ENCODE peak calls at places on chromosomes 7 and 10, in ten cellular contexts. One of them, this sample, is unnamed.

GRCh38 chr10:35778344-35778743 is 136.2 kb upstream of the FZD8 start:
- DNase-seq in colonic mucosa: no peak
- DNase-seq in OCI-LY7: no peak
- DNase-seq in upper lobe of right lung: no peak
- DNase-seq in mesenchymal stem cell: no peak
- DNase-seq in kidney: no peak
- DNase-seq in heart left ventricle: peak; percentile 31
- DNase-seq in transverse colon: no peak
- DNase-seq in mesendoderm: no peak
- DNase-seq in CD4-positive, alpha-beta memory T cell: no peak
- DNase-seq in this sample: peak; percentile 60

GRCh38 chr7:65509368-65510186 is 135.9 kb downstream of the ZNF92 start:
- DNase-seq in colonic mucosa: no peak
- DNase-seq in OCI-LY7: peak; percentile 78
- DNase-seq in upper lobe of right lung: peak; percentile 62
- DNase-seq in mesenchymal stem cell: no peak
- DNase-seq in kidney: peak; percentile 22
- DNase-seq in heart left ventricle: no peak
- DNase-seq in transverse colon: no peak
- DNase-seq in mesendoderm: peak; percentile 16
- DNase-seq in CD4-positive, alpha-beta memory T cell: no peak
- DNase-seq in this sample: peak; percentile 42

GRCh38 chr10:93821051-93821772 is 63.5 kb downstream of the LGI1 start:
- DNase-seq in colonic mucosa: no peak
- DNase-seq in OCI-LY7: peak; percentile 17
- DNase-seq in upper lobe of right lung: no peak
- DNase-seq in mesenchymal stem cell: peak; percentile 79
- DNase-seq in kidney: no peak
- DNase-seq in heart left ventricle: no peak
- DNase-seq in transverse colon: no peak
- DNase-seq in mesendoderm: peak; percentile 62
- DNase-seq in CD4-positive, alpha-beta memory T cell: no peak
- DNase-seq in this sample: no peak

GRCh38 chr7:54637712-54638396 is 95.7 kb downstream of the VSTM2A start:
- DNase-seq in colonic mucosa: no peak
- DNase-seq in OCI-LY7: no peak
- DNase-seq in upper lobe of right lung: no peak
- DNase-seq in mesenchymal stem cell: no peak
- DNase-seq in kidney: no peak
- DNase-seq in heart left ventricle: no peak
- DNase-seq in transverse colon: no peak
- DNase-seq in mesendoderm: no peak
- DNase-seq in CD4-positive, alpha-beta memory T cell: no peak
- DNase-seq in this sample: no peak

GRCh38 chr7:42237162-42237821 is at the start of gene GLI3:
- DNase-seq in colonic mucosa: peak; percentile 76
- DNase-seq in OCI-LY7: no peak
- DNase-seq in upper lobe of right lung: peak; percentile 88
- DNase-seq in mesenchymal stem cell: peak; percentile 96
- DNase-seq in kidney: peak; percentile 96
- DNase-seq in heart left ventricle: peak; percentile 88
- DNase-seq in transverse colon: peak; percentile 70
- DNase-seq in mesendoderm: peak; percentile 96
- DNase-seq in CD4-positive, alpha-beta memory T cell: no peak
- DNase-seq in this sample: peak; percentile 92

GRCh38 chr7:29626730-29627129 is 63.1 kb downstream of the PRR15 start:
- DNase-seq in colonic mucosa: no peak
- DNase-seq in OCI-LY7: no peak
- DNase-seq in upper lobe of right lung: no peak
- DNase-seq in mesenchymal stem cell: no peak
- DNase-seq in kidney: no peak
- DNase-seq in heart left ventricle: no peak
- DNase-seq in transverse colon: no peak
- DNase-seq in mesendoderm: no peak
- DNase-seq in CD4-positive, alpha-beta memory T cell: no peak
- DNase-seq in this sample: no peak

GRCh38 chr10:71068811-71069411 is 143.5 kb upstream of the UNC5B start:
- DNase-seq in colonic mucosa: no peak
- DNase-seq in OCI-LY7: no peak
- DNase-seq in upper lobe of right lung: no peak
- DNase-seq in mesenchymal stem cell: peak; percentile 5
- DNase-seq in kidney: no peak
- DNase-seq in heart left ventricle: peak; percentile 67
- DNase-seq in transverse colon: no peak
- DNase-seq in mesendoderm: peak; percentile 13
- DNase-seq in CD4-positive, alpha-beta memory T cell: no peak
- DNase-seq in this sample: peak; percentile 83

GRCh38 chr10:35355971-35356724 is 19.8 kb downstream of the CCNY start:
- DNase-seq in colonic mucosa: no peak
- DNase-seq in OCI-LY7: no peak
- DNase-seq in upper lobe of right lung: no peak
- DNase-seq in mesenchymal stem cell: no peak
- DNase-seq in kidney: no peak
- DNase-seq in heart left ventricle: no peak
- DNase-seq in transverse colon: no peak
- DNase-seq in mesendoderm: no peak
- DNase-seq in CD4-positive, alpha-beta memory T cell: no peak
- DNase-seq in this sample: no peak

DNA sequence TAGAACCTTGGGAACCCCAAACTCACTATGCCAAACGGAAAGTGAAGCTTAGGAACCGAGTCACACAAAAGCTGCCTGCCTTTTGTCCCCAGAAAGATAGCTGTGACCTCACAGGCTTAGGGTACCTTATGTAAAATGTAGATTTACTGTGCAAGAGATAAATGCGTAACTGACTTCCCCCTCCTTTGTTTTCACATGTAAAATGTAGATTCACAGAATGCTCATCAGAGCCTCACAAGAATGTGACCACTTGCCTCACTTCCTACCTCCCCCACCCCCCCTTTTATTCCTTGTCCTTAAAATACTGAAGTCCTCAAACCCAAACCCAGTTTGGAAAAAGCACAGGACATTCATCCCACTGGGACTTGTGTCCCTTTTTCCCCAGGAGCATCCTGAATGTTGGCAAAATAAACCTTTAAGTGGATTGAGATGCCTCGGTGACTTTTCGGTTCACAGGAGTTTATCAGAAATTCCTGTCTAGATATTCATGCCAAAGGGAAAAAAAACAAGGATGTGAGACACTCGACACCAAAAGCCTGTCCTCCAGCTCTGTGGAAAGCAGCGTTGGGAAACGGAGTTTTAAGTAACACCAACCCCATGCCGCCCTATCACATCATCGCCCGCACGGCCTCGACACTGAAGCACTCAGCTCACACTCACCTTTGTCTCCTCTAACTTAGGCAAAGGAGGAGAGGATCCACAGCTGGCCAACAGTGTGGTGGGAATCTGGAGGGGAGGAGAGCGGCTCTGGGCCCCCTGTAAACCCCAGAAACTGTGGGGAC is 45.9 kb downstream of the SVIL start:
- DNase-seq in colonic mucosa: no peak
- DNase-seq in OCI-LY7: no peak
- DNase-seq in upper lobe of right lung: no peak
- DNase-seq in mesenchymal stem cell: peak; percentile 66
- DNase-seq in kidney: no peak
- DNase-seq in heart left ventricle: no peak
- DNase-seq in transverse colon: no peak
- DNase-seq in mesendoderm: peak; percentile 86
- DNase-seq in CD4-positive, alpha-beta memory T cell: no peak
- DNase-seq in this sample: no peak
- H3K4me1 ChIP-seq in colonic mucosa: peaks cover 14% of the 10 kb centered on the region
- H3K4me1 ChIP-seq in OCI-LY7: no peaks in the 10 kb centered on the region
- H3K4me1 ChIP-seq in upper lobe of right lung: peaks cover 22% of the 10 kb centered on the region
- H3K4me1 ChIP-seq in mesenchymal stem cell: peaks cover 26% of the 10 kb centered on the region
- H3K4me1 ChIP-seq in kidney: peaks cover 3% of the 10 kb centered on the region
- H3K4me1 ChIP-seq in heart left ventricle: no peaks in the 10 kb centered on the region
- H3K4me1 ChIP-seq in transverse colon: peaks cover 35% of the 10 kb centered on the region
- H3K4me1 ChIP-seq in mesendoderm: peaks cover 7% of the 10 kb centered on the region
- H3K4me1 ChIP-seq in CD4-positive, alpha-beta memory T cell: peaks cover 8% of the 10 kb centered on the region
- H3K4me1 ChIP-seq in this sample: peaks cover 5% of the 10 kb centered on the region

GRCh38 chr10:87660484-87661133 is 931 bp downstream of the PAPSS2 start:
- DNase-seq in colonic mucosa: peak; percentile 69
- DNase-seq in OCI-LY7: no peak
- DNase-seq in upper lobe of right lung: no peak
- DNase-seq in mesenchymal stem cell: peak; percentile 85
- DNase-seq in kidney: no peak
- DNase-seq in heart left ventricle: peak; percentile 28
- DNase-seq in transverse colon: peak; percentile 58
- DNase-seq in mesendoderm: no peak
- DNase-seq in CD4-positive, alpha-beta memory T cell: no peak
- DNase-seq in this sample: peak; percentile 73

GRCh38 chr10:87658383-87658795 is 1.3 kb upstream of the PAPSS2 start:
- DNase-seq in colonic mucosa: no peak
- DNase-seq in OCI-LY7: no peak
- DNase-seq in upper lobe of right lung: no peak
- DNase-seq in mesenchymal stem cell: peak; percentile 46
- DNase-seq in kidney: no peak
- DNase-seq in heart left ventricle: no peak
- DNase-seq in transverse colon: no peak
- DNase-seq in mesendoderm: no peak
- DNase-seq in CD4-positive, alpha-beta memory T cell: no peak
- DNase-seq in this sample: no peak

GRCh38 chr10:87661861-87662785 is 2.4 kb downstream of the PAPSS2 start:
- DNase-seq in colonic mucosa: no peak
- DNase-seq in OCI-LY7: no peak
- DNase-seq in upper lobe of right lung: no peak
- DNase-seq in mesenchymal stem cell: peak; percentile 67
- DNase-seq in kidney: no peak
- DNase-seq in heart left ventricle: no peak
- DNase-seq in transverse colon: no peak
- DNase-seq in mesendoderm: peak; percentile 85
- DNase-seq in CD4-positive, alpha-beta memory T cell: no peak
- DNase-seq in this sample: no peak

GRCh38 chr10:87658858-87659555 is 671 bp upstream of the PAPSS2 start:
- DNase-seq in colonic mucosa: no peak
- DNase-seq in OCI-LY7: no peak
- DNase-seq in upper lobe of right lung: no peak
- DNase-seq in mesenchymal stem cell: peak; percentile 42
- DNase-seq in kidney: no peak
- DNase-seq in heart left ventricle: no peak
- DNase-seq in transverse colon: no peak
- DNase-seq in mesendoderm: peak; percentile 92
- DNase-seq in CD4-positive, alpha-beta memory T cell: no peak
- DNase-seq in this sample: no peak

DNA sequence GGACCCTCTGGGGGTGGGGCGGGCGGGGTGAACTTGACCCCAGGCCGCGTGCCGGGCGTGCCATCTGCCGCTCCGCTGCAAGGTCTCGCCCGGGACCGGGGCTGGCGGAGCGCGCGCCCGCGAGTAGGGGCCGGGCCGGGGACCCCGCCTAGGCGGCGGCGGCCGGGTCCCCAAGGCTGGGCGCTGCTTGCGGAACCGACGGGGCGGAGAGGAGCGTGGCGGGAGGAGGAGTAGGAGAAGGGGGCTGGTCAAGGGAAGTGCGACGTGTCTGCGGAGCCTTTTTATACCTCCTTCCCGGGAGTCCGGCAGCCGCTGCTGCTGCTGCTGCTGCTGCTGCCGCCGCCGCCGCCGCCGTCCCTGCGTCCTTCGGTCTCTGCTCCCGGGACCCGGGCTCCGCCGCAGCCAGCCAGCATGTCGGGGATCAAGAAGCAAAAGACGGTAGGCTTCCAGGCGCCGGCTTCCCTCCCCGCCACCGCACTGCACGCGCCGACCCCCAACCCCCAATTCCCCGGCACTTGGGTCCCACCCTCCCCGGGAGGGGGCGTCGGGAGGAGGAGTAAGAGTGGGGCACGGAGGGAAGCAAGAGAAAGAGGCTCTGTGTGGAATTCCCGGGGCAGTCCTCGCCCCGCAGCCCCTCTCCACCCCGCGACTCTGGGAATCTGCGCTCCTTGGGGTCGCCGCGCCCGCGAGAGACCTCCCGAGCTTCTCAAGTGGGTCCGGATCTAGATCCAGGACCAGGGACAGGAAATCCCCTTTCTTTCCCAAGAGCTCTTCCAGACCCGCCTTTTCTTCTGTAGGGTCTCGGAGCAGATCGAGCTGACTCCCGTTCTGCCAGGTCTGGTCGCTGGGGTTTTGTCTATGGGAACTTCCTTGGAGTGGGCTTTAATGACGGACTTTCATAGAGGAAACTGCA is at the start of gene PAPSS2:
- DNase-seq in colonic mucosa: peak; percentile 72
- DNase-seq in OCI-LY7: no peak
- DNase-seq in upper lobe of right lung: peak; percentile 89
- DNase-seq in mesenchymal stem cell: peak; percentile 85
- DNase-seq in kidney: peak; percentile 91
- DNase-seq in heart left ventricle: peak; percentile 77
- DNase-seq in transverse colon: peak; percentile 74
- DNase-seq in mesendoderm: peak; percentile 83
- DNase-seq in CD4-positive, alpha-beta memory T cell: no peak
- DNase-seq in this sample: peak; percentile 81
- H3K4me3 ChIP-seq in colonic mucosa: peak within 1 kb of the TSS; percentile 86
- H3K4me3 ChIP-seq in OCI-LY7: peak within 1 kb of the TSS; percentile 34
- H3K4me3 ChIP-seq in upper lobe of right lung: peak within 1 kb of the TSS; percentile 73
- H3K4me3 ChIP-seq in mesenchymal stem cell: peak within 1 kb of the TSS; percentile 89
- H3K4me3 ChIP-seq in kidney: peak within 1 kb of the TSS; percentile 92
- H3K4me3 ChIP-seq in heart left ventricle: peak within 1 kb of the TSS; percentile 87
- H3K4me3 ChIP-seq in transverse colon: peak within 1 kb of the TSS; percentile 51
- H3K4me3 ChIP-seq in mesendoderm: peak within 1 kb of the TSS; percentile 75
- H3K4me3 ChIP-seq in CD4-positive, alpha-beta memory T cell: no peak within 1 kb of the TSS
- H3K4me3 ChIP-seq in this sample: peak within 1 kb of the TSS; percentile 97

GRCh38 chr7:129947701-129948100 is 5.1 kb downstream of the UBE2H start:
- DNase-seq in colonic mucosa: no peak
- DNase-seq in OCI-LY7: no peak
- DNase-seq in upper lobe of right lung: peak; percentile 37
- DNase-seq in mesenchymal stem cell: peak; percentile 44
- DNase-seq in kidney: peak; percentile 40
- DNase-seq in heart left ventricle: no peak
- DNase-seq in transverse colon: no peak
- DNase-seq in mesendoderm: no peak
- DNase-seq in CD4-positive, alpha-beta memory T cell: no peak
- DNase-seq in this sample: no peak
- H3K27ac ChIP-seq in colonic mucosa: no peak overlapping the region
- H3K27ac ChIP-seq in OCI-LY7: no peak overlapping the region
- H3K27ac ChIP-seq in upper lobe of right lung: peak overlapping the region; percentile 91
- H3K27ac ChIP-seq in mesenchymal stem cell: peak overlapping the region; percentile 95
- H3K27ac ChIP-seq in kidney: peak overlapping the region; percentile 90
- H3K27ac ChIP-seq in heart left ventricle: peak overlapping the region; percentile 97
- H3K27ac ChIP-seq in transverse colon: peak overlapping the region; percentile 99
- H3K27ac ChIP-seq in mesendoderm: no peak overlapping the region
- H3K27ac ChIP-seq in CD4-positive, alpha-beta memory T cell: no peak overlapping the region
- H3K27ac ChIP-seq in this sample: peak overlapping the region; percentile 28

GRCh38 chr7:1059200-1060091 is 15.1 kb downstream of the GPR146 start:
- DNase-seq in colonic mucosa: no peak
- DNase-seq in OCI-LY7: peak; percentile 91
- DNase-seq in upper lobe of right lung: peak; percentile 84
- DNase-seq in mesenchymal stem cell: no peak
- DNase-seq in kidney: peak; percentile 83
- DNase-seq in heart left ventricle: no peak
- DNase-seq in transverse colon: peak; percentile 56
- DNase-seq in mesendoderm: peak; percentile 98
- DNase-seq in CD4-positive, alpha-beta memory T cell: no peak
- DNase-seq in this sample: peak; percentile 77

GRCh38 chr7:1057416-1058291 is 13.3 kb downstream of the GPR146 start:
- DNase-seq in colonic mucosa: no peak
- DNase-seq in OCI-LY7: no peak
- DNase-seq in upper lobe of right lung: no peak
- DNase-seq in mesenchymal stem cell: no peak
- DNase-seq in kidney: peak; percentile 71
- DNase-seq in heart left ventricle: no peak
- DNase-seq in transverse colon: no peak
- DNase-seq in mesendoderm: no peak
- DNase-seq in CD4-positive, alpha-beta memory T cell: no peak
- DNase-seq in this sample: no peak

GRCh38 chr7:1060315-1061080 is 16.2 kb downstream of the GPR146 start:
- DNase-seq in colonic mucosa: no peak
- DNase-seq in OCI-LY7: peak; percentile 21
- DNase-seq in upper lobe of right lung: peak; percentile 75
- DNase-seq in mesenchymal stem cell: no peak
- DNase-seq in kidney: peak; percentile 85
- DNase-seq in heart left ventricle: no peak
- DNase-seq in transverse colon: no peak
- DNase-seq in mesendoderm: peak; percentile 80
- DNase-seq in CD4-positive, alpha-beta memory T cell: no peak
- DNase-seq in this sample: no peak

GRCh38 chr7:1058311-1058710 is 14.0 kb downstream of the GPR146 start:
- DNase-seq in colonic mucosa: no peak
- DNase-seq in OCI-LY7: no peak
- DNase-seq in upper lobe of right lung: no peak
- DNase-seq in mesenchymal stem cell: no peak
- DNase-seq in kidney: peak; percentile 29
- DNase-seq in heart left ventricle: no peak
- DNase-seq in transverse colon: no peak
- DNase-seq in mesendoderm: no peak
- DNase-seq in CD4-positive, alpha-beta memory T cell: no peak
- DNase-seq in this sample: no peak

DNA sequence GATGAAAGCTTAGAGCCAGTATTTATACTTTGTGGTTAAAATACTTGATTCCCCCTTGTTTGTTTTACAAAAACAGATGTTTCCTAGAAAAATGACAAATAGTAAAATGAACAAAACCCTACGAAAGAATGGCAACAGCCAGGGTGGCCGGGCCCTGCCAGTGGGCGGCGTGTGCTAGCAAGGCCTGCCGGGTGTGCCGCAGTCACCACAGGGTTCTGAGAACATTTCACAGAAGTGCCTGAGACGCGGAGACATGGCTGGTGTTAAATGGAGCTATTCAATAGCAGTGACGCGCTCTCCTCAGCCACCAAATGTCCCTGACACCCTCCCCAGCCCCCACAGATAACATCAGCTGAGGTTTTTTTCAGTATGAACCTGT is 14.5 kb downstream of the GPR146 start:
- DNase-seq in colonic mucosa: no peak
- DNase-seq in OCI-LY7: peak; percentile 66
- DNase-seq in upper lobe of right lung: no peak
- DNase-seq in mesenchymal stem cell: peak; percentile 56
- DNase-seq in kidney: peak; percentile 63
- DNase-seq in heart left ventricle: no peak
- DNase-seq in transverse colon: no peak
- DNase-seq in mesendoderm: no peak
- DNase-seq in CD4-positive, alpha-beta memory T cell: peak; percentile 51
- DNase-seq in this sample: no peak
- H3K4me1 ChIP-seq in colonic mucosa: peaks cover 4% of the 10 kb centered on the region
- H3K4me1 ChIP-seq in OCI-LY7: peaks cover 67% of the 10 kb centered on the region
- H3K4me1 ChIP-seq in upper lobe of right lung: peaks cover 37% of the 10 kb centered on the region
- H3K4me1 ChIP-seq in mesenchymal stem cell: peaks cover 51% of the 10 kb centered on the region
- H3K4me1 ChIP-seq in kidney: peaks cover 31% of the 10 kb centered on the region
- H3K4me1 ChIP-seq in heart left ventricle: peaks cover 4% of the 10 kb centered on the region
- H3K4me1 ChIP-seq in transverse colon: peaks cover 20% of the 10 kb centered on the region
- H3K4me1 ChIP-seq in mesendoderm: peaks cover 4% of the 10 kb centered on the region
- H3K4me1 ChIP-seq in CD4-positive, alpha-beta memory T cell: peaks cover 32% of the 10 kb centered on the region
- H3K4me1 ChIP-seq in this sample: peaks cover 12% of the 10 kb centered on the region

This sample was measured in right cardiac atrium.